ENCODE peak calls at places on chromosomes 3 and 15, in ten cellular contexts. X is SHP77, Z is kidney, V is type B pancreatic cell, E is T-helper 9 cell, L is cerebellum, B is lower lobe of right lung, C is RPMI7951, O is MCF 10A, H is NCI-H1417. D is an unnamed sample.

GRCh38 chr3:65785065-65785645 is 253.6 kb downstream of the MAGI1 start:
- DNase-seq in X (peak), Z (no peak), V (no peak), E (no peak), L (peak), B (no peak), C (peak), O (peak), H (peak), D (no peak)

GRCh38 chr3:182143903-182144302 is 432.2 kb downstream of the SOX2 start:
- DNase-seq in X (no peak), Z (no peak), V (no peak), E (no peak), L (no peak), B (no peak), C (no peak), O (no peak), H (no peak), D (no peak)

GRCh38 chr15:95291878-95292472 is 1038.5 kb upstream of the NR2F2 start:
- DNase-seq in X (peak), Z (no peak), V (no peak), E (no peak), L (peak), B (no peak), C (peak), O (peak), H (peak), D (no peak)

GRCh38 chr3:61983479-61983878 is 389.9 kb downstream of the FEZF2 start:
- DNase-seq in X (no peak), Z (no peak), V (no peak), E (no peak), L (no peak), B (no peak), C (no peak), O (no peak), H (no peak), D (no peak)

GRCh38 chr3:185423178-185423577 is 60.2 kb downstream of the MAP3K13 start:
- DNase-seq in X (no peak), Z (no peak), V (no peak), E (no peak), L (no peak), B (no peak), C (peak), O (peak), H (no peak), D (no peak)

GRCh38 chr3:56469141-56469540 is 874 bp upstream of the ERC2 start:
- DNase-seq in X (no peak), Z (no peak), V (no peak), E (no peak), L (no peak), B (no peak), C (no peak), O (no peak), H (no peak), D (no peak)

GRCh38 chr3:38834110-38834509 is 18.1 kb upstream of the SCN10A start:
- DNase-seq in X (no peak), Z (peak), V (no peak), E (no peak), L (peak), B (no peak), C (peak), O (peak), H (no peak), D (no peak)

GRCh38 chr15:78364233-78364632 is 24.1 kb downstream of the CRABP1 start:
- DNase-seq in X (peak), Z (no peak), V (no peak), E (no peak), L (no peak), B (peak), C (peak), O (no peak), H (peak), D (peak)

GRCh38 chr3:1883489-1883888 is 215.2 kb upstream of the CNTN4 start:
- DNase-seq in X (no peak), Z (no peak), V (no peak), E (no peak), L (no peak), B (no peak), C (no peak), O (no peak), H (peak), D (no peak)

GRCh38 chr3:71463622-71464021 is 119.9 kb downstream of the FOXP1 start:
- DNase-seq in X (no peak), Z (no peak), V (no peak), E (no peak), L (no peak), B (no peak), C (no peak), O (peak), H (no peak), D (no peak)

GRCh38 chr3:54393150-54393549 is 270.8 kb downstream of the CACNA2D3 start:
- DNase-seq in X (no peak), Z (no peak), V (no peak), E (no peak), L (no peak), B (no peak), C (no peak), O (no peak), H (no peak), D (no peak)

GRCh38 chr15:73605759-73606423 is 27.3 kb downstream of the NPTN start:
- DNase-seq in X (no peak), Z (no peak), V (no peak), E (no peak), L (no peak), B (no peak), C (no peak), O (no peak), H (peak), D (no peak)

GRCh38 chr15:40309344-40309862 is 1.7 kb upstream of the PLCB2 start:
- DNase-seq in X (no peak), Z (no peak), V (no peak), E (no peak), L (no peak), B (no peak), C (no peak), O (no peak), H (no peak), D (no peak)

GRCh38 chr3:101216710-101217457 is 103.5 kb downstream of the IMPG2 start:
- DNase-seq in X (no peak), Z (peak), V (no peak), E (no peak), L (no peak), B (peak), C (no peak), O (no peak), H (no peak), D (no peak)

GRCh38 chr3:43286886-43287301 is 554 bp downstream of the SNRK start:
- DNase-seq in X (peak), Z (no peak), V (no peak), E (peak), L (peak), B (no peak), C (peak), O (peak), H (no peak), D (no peak)

GRCh38 chr15:62223020-62223419 is 57.9 kb upstream of the C2CD4B start:
- DNase-seq in X (no peak), Z (no peak), V (no peak), E (no peak), L (no peak), B (no peak), C (no peak), O (no peak), H (no peak), D (no peak)

GRCh38 chr15:57064033-57064432 is 145.6 kb downstream of the TCF12 start:
- DNase-seq in X (no peak), Z (no peak), V (no peak), E (no peak), L (no peak), B (no peak), C (no peak), O (no peak), H (no peak), D (no peak)

GRCh38 chr3:4396599-4396998 is 70.5 kb downstream of the SUMF1 start:
- DNase-seq in X (no peak), Z (no peak), V (no peak), E (no peak), L (no peak), B (no peak), C (no peak), O (no peak), H (no peak), D (no peak)

GRCh38 chr15:66912001-66912400 is 153.4 kb upstream of the SMAD3 start:
- DNase-seq in X (no peak), Z (no peak), V (no peak), E (no peak), L (no peak), B (no peak), C (no peak), O (no peak), H (no peak), D (no peak)

GRCh38 chr3:111080357-111080937 is 8.8 kb downstream of the NECTIN3 start:
- DNase-seq in X (no peak), Z (no peak), V (no peak), E (no peak), L (no peak), B (no peak), C (peak), O (peak), H (peak), D (no peak)

GRCh38 chr3:61684386-61684785 is 123.0 kb downstream of the PTPRG start:
- DNase-seq in X (no peak), Z (no peak), V (no peak), E (no peak), L (no peak), B (no peak), C (peak), O (no peak), H (no peak), D (no peak)

GRCh38 chr3:194009019-194009418 is 126.9 kb upstream of the HES1 start:
- DNase-seq in X (no peak), Z (no peak), V (no peak), E (no peak), L (no peak), B (no peak), C (no peak), O (no peak), H (no peak), D (no peak)

GRCh38 chr3:116939091-116939490 is 229.5 kb downstream of the TUSC7 start:
- DNase-seq in X (no peak), Z (no peak), V (no peak), E (no peak), L (no peak), B (no peak), C (peak), O (peak), H (no peak), D (peak)

GRCh38 chr3:37809846-37810447 is 51.7 kb upstream of the CTDSPL start:
- DNase-seq in X (no peak), Z (no peak), V (no peak), E (no peak), L (no peak), B (no peak), C (no peak), O (no peak), H (no peak), D (no peak)

GRCh38 chr3:127103116-127103515 is 89.8 kb upstream of the PRR23E start:
- DNase-seq in X (no peak), Z (no peak), V (no peak), E (no peak), L (no peak), B (no peak), C (no peak), O (no peak), H (peak), D (no peak)

GRCh38 chr15:90425726-90426346 is 37.8 kb downstream of the IQGAP1 start:
- DNase-seq in X (no peak), Z (no peak), V (no peak), E (no peak), L (no peak), B (no peak), C (peak), O (no peak), H (no peak), D (no peak)

GRCh38 chr3:78322780-78323179 is 1282.9 kb downstream of the ROBO2 start:
- DNase-seq in X (no peak), Z (no peak), V (no peak), E (no peak), L (no peak), B (no peak), C (no peak), O (no peak), H (no peak), D (no peak)

GRCh38 chr15:98737122-98737521 is 88.8 kb downstream of the IGF1R start:
- DNase-seq in X (no peak), Z (no peak), V (no peak), E (no peak), L (no peak), B (no peak), C (no peak), O (no peak), H (no peak), D (no peak)

GRCh38 chr3:168885028-168885427 is 778.5 kb downstream of the MECOM start:
- DNase-seq in X (no peak), Z (no peak), V (no peak), E (no peak), L (no peak), B (no peak), C (no peak), O (no peak), H (no peak), D (no peak)

GRCh38 chr3:101940521-101940992 is 91.2 kb downstream of the NFKBIZ start:
- DNase-seq in X (peak), Z (no peak), V (no peak), E (no peak), L (no peak), B (peak), C (peak), O (peak), H (no peak), D (no peak)

D was measured in chondrocyte.